ENCODE peak calls at places on chromosomes 13 and 19, in five cellular contexts. U, K, D, T and N are unnamed samples.

GRCh38 chr19:1873524-1874473 is 10.4 kb upstream of the KLF16 start:
- DNase-seq in T (no peak), D (no peak), K (no peak), U (no peak), N (no peak)

GRCh38 chr19:42253245-42254082 is 1.5 kb downstream of the ERF start:
- DNase-seq in U (no peak), D (peak; percentile 97), K (peak; percentile 48), T (no peak), N (no peak)

GRCh38 chr13:106683918-106684317 is 116.0 kb upstream of the ARGLU1 start:
- DNase-seq in K (no peak), T (no peak), U (no peak), D (no peak), N (no peak)

GRCh38 chr13:108780706-108781105 is 151.3 kb downstream of the MYO16 start:
- DNase-seq in K (no peak), D (no peak), U (no peak), T (no peak), N (no peak)

GRCh38 chr13:102951808-102952207 is 106.0 kb downstream of the ERCC5 start:
- DNase-seq in T (no peak), D (no peak), K (no peak), U (no peak), N (no peak)

GRCh38 chr13:33009019-33009418 is 7.2 kb upstream of the KL start:
- DNase-seq in U (no peak), D (no peak), K (no peak), T (no peak), N (no peak)

GRCh38 chr13:48571121-48571901 is 38.4 kb upstream of the RCBTB2 start:
- DNase-seq in K (peak; percentile 71), D (no peak), U (no peak), T (no peak), N (peak; percentile 27)

GRCh38 chr13:98541211-98541610 is 35.7 kb downstream of the STK24 start:
- DNase-seq in U (no peak), T (no peak), D (no peak), K (no peak), N (no peak)

GRCh38 chr13:44763604-44764311 is 187.6 kb upstream of the TSC22D1 start:
- DNase-seq in K (no peak), T (no peak), U (no peak), D (no peak), N (no peak)

GRCh38 chr13:42078113-42078769 is 29.8 kb downstream of the DGKH start:
- DNase-seq in K (no peak), U (no peak), T (no peak), D (no peak), N (no peak)

GRCh38 chr13:113783966-113784644 is 25.1 kb downstream of the TMEM255B start:
- DNase-seq in T (no peak), D (no peak), K (no peak), U (no peak), N (no peak)

GRCh38 chr13:112968910-112969691 is at the start of gene MCF2L:
- DNase-seq in D (peak; percentile 27), T (no peak), K (peak; percentile 54), U (no peak), N (no peak)

GRCh38 chr13:32205426-32206096 is 109.6 kb downstream of the ZAR1L start:
- DNase-seq in K (peak; percentile 70), D (no peak), U (no peak), T (no peak), N (no peak)

GRCh38 chr19:44212865-44213346 is 574 bp downstream of the ZNF227 start:
- DNase-seq in T (no peak), U (no peak), D (no peak), K (peak; percentile 37), N (no peak)

GRCh38 chr19:10320602-10321416 is 5.0 kb upstream of the FDX2 start:
- DNase-seq in K (no peak), D (no peak), T (no peak), U (no peak), N (no peak)

GRCh38 chr19:10321417-10321797 is 5.6 kb upstream of the FDX2 start:
- DNase-seq in U (no peak), K (no peak), D (no peak), T (no peak), N (no peak)

GRCh38 chr19:10325732-10326131 is 7.6 kb downstream of the RAVER1 start:
- DNase-seq in D (no peak), K (no peak), U (no peak), T (no peak), N (no peak)

GRCh38 chr19:10318807-10319426 is 3.1 kb upstream of the FDX2 start:
- DNase-seq in D (no peak), U (no peak), K (no peak), T (no peak), N (no peak)

DNA sequence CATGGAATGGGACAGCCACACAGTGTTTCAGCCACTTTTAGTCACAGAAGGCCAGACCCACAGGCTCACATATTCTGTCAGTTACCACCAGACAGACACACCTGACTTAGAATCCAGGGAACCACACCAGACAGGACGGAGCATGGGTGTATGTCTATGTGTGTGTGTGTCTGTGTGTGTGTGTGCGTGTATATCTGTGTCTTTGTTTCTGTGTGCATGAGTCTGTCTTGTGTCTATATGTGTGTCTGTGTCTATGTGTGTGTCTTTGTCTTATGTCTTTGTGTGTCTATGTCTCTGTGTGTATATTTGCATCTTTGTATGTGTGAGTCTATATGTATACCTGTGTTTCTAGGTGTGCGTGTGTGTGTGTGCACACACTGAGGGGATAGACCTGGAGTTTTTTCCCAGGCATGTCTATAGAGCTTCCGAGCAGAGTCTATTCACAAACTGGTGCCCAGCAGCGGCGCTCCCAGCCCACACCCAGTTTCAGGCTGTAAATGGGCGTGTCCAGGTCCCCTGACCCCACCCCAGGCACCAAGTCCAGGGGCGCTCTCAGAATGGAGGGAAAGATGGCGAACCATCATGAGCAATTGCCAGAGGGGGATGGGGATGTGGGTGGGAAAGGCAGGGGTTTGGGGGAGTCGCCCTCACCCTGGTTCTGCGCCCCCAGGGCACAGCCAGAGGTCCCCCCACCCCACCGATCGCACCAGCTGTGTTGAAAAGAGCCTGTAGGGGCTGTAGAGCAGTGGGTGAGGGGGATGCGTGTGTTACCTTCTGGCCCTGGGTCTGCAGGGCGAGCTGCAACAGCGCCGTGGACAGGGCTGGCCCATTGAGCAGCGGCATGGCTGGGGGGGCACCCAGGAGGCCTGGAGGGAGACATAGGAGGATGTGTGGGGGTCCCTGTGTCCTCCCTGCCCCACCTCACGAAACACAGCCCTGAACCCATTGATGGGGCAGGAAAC is 6.3 kb upstream of the FDX2 start:
- DNase-seq in U (no peak), D (no peak), T (no peak), K (no peak), N (no peak)
- H3K4me3 ChIP-seq in U (no peak overlapping the region), D (no peak overlapping the region), T (no peak overlapping the region), K (no peak overlapping the region), N (no peak overlapping the region)

GRCh38 chr19:54169149-54169731 is 3.7 kb downstream of the TMC4 start:
- DNase-seq in U (no peak), T (no peak), D (no peak), K (no peak), N (no peak)

GRCh38 chr19:54164369-54165068 is 5.0 kb upstream of the LENG1 start:
- DNase-seq in U (no peak), T (no peak), D (peak; percentile 77), K (peak; percentile 40), N (no peak)

GRCh38 chr19:54172413-54172763 is 572 bp downstream of the TMC4 start:
- DNase-seq in D (no peak), U (no peak), T (no peak), K (no peak), N (no peak)

GRCh38 chr19:54165222-54165621 is 5.7 kb upstream of the LENG1 start:
- DNase-seq in D (no peak), U (no peak), K (no peak), T (no peak), N (no peak)

GRCh38 chr19:54168174-54168917 is 4.6 kb downstream of the TMC4 start:
- DNase-seq in T (no peak), U (no peak), D (peak; percentile 95), K (peak; percentile 88), N (no peak)
- H3K4me3 ChIP-seq in T (no peak overlapping the region), U (no peak overlapping the region), D (no peak overlapping the region), K (no peak overlapping the region), N (no peak overlapping the region)

GRCh38 chr19:6521718-6522646 is 8.8 kb upstream of the TNFSF9 start:
- DNase-seq in D (no peak), T (peak; percentile 86), U (no peak), K (peak; percentile 36), N (no peak)
- H3K4me3 ChIP-seq in D (no peak overlapping the region), T (no peak overlapping the region), U (no peak overlapping the region), K (no peak overlapping the region), N (no peak overlapping the region)

DNA sequence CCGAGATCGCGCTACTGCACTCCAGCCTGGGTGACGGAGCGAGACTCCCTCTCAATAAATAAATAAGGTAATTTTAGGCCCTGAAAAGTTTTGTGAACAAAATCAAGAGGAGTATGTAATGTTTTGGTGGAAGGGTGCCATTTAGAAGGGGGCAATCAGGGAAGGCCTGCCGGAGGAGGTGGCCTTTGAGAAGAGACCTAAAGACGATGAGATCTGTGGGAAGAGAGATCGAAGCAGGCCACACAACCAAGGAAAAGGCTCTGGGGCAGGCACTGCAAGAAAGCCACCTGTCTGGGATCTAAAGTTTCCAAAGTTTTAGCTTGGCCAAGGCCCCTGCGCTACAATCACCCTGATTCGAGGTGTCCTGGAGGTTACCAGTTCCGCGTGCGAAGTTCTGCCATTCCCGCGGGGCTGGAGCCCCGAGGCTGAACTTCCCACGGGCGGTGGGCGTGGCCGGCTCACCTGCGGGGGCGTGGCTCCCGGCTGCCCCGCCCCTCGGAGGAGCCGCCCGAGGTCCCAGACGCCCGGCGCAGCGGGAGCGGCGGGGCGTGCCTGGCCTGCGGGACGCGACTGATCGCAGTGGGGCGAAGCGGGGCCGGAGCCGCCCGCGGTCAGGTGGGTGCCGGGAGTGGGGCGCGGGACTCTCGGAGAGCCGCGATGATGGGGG is at the start of gene KLC3:
- DNase-seq in D (peak; percentile 26), T (no peak), U (no peak), K (no peak), N (no peak)
- H3K4me3 ChIP-seq in D (peak within 1 kb of the TSS; percentile 59), T (peak within 1 kb of the TSS; percentile 29), U (peak within 1 kb of the TSS; percentile 64), K (no peak within 1 kb of the TSS), N (no peak within 1 kb of the TSS)

DNA sequence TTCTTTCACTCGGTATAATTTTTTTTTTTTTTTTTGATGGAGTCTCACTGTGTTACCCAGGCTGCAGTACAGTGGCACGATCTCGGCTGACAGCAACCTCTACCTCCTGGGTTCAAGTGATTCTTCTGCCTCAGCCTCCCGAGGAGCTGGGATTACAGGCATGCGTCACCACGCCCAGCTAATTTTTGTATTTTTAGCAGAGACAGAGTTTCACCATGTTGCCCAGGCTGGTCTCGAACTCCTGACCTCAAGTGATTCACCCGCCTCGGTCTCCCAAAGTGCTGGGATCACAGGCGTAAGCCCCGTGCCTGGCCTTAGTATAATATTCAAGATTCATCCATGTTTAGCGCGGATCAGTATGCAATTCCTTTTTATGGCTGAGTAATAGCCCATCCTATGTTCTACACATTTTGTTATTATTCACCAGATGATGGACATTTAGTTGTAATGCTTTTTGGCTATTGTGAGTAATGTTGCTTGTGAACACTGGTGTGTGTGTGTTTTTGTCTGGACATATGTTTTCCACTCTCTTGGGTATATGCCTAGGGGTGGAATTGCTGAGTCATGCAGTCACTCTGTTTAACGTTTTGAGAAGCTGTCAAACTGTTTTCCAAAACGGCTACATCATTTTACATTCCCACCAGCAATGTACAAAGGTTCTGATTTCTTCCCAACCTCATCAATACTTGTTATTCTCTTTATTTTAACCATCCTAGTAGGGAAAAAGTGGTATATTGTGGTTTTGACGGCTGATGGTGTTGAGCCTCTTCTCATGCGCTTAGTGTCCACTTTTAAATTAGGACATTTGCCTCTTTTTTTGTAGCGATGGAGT is 22.9 kb downstream of the PLEKHF1 start:
- DNase-seq in D (no peak), U (no peak), K (peak; percentile 74), T (no peak), N (peak; percentile 66)
- H3K4me3 ChIP-seq in D (no peak overlapping the region), U (no peak overlapping the region), K (no peak overlapping the region), T (no peak overlapping the region), N (no peak overlapping the region)